ENCODE peak calls at places on chromosomes 4 and X, in ten cellular contexts. L is M059J; O is stimulated activated naive CD8-positive, alpha-beta T cell treated with anti-CD3 and anti-CD28 coated beads, Interleukin-15, Interleukin-2, amounts not matched to agents 100 U/mL and 50 U/mL, for 24 hours; F is right cardiac atrium; Q is heart left ventricle; X is GM13977; M is fibroblast of lung; C is nucleus accumbens; K is activated CD4-positive, alpha-beta T cell treated with anti-CD3 and anti-CD28 coated beads for 1 hour; T is NCI-H345. Z is an unnamed sample.

GRCh38 chr4:118772149-118773081 is 63.5 kb downstream of the SEC24D start:
- DNase-seq in L (peak; percentile 34), O (no peak), F (no peak), Q (no peak), X (peak; percentile 33), M (peak; percentile 48), C (no peak), K (no peak), T (peak; percentile 43), Z (no peak)

GRCh38 chr4:112173593-112174559 is 28.6 kb downstream of the FAM241A start:
- DNase-seq in L (peak; percentile 24), O (no peak), F (no peak), Q (peak; percentile 43), X (no peak), M (no peak), C (no peak), K (no peak), T (no peak), Z (no peak)

GRCh38 chr4:11183358-11183745 is 245.3 kb downstream of the HS3ST1 start:
- DNase-seq in L (no peak), O (no peak), F (no peak), Q (no peak), X (no peak), M (peak; percentile 32), C (no peak), K (no peak), T (no peak), Z (no peak)

GRCh38 chr4:4323705-4324534 is 33.9 kb downstream of the ZBTB49 start:
- DNase-seq in L (no peak), O (no peak), F (no peak), Q (no peak), X (no peak), M (peak; percentile 12), C (no peak), K (no peak), T (no peak), Z (no peak)

GRCh38 chrX:133435544-133436124 is 20.3 kb upstream of the GPC4 start:
- DNase-seq in L (no peak), O (no peak), F (no peak), Q (no peak), X (no peak), M (no peak), C (no peak), K (no peak), T (no peak), Z (no peak)

GRCh38 chrX:44382871-44383270 is 39.4 kb upstream of the EFHC2 start:
- DNase-seq in L (no peak), O (no peak), F (no peak), Q (no peak), X (no peak), M (peak; percentile 10), C (no peak), K (no peak), T (no peak), Z (no peak)

GRCh38 chr4:8351931-8352367 is 82.4 kb downstream of the HTRA3 start:
- DNase-seq in L (no peak), O (no peak), F (no peak), Q (no peak), X (no peak), M (peak; percentile 43), C (no peak), K (no peak), T (no peak), Z (no peak)

GRCh38 chr4:1578301-1578781 is 105.8 kb downstream of the FAM53A start:
- DNase-seq in L (no peak), O (no peak), F (peak; percentile 44), Q (peak; percentile 33), X (no peak), M (no peak), C (no peak), K (no peak), T (no peak), Z (peak; percentile 31)

GRCh38 chr4:95548738-95549245 is at the start of gene UNC5C:
- DNase-seq in L (peak; percentile 65), O (no peak), F (peak; percentile 88), Q (peak; percentile 83), X (no peak), M (peak; percentile 84), C (peak; percentile 77), K (no peak), T (peak; percentile 19), Z (peak; percentile 82)

GRCh38 chr4:53693909-53694308 is 102.6 kb upstream of the LNX1 start:
- DNase-seq in L (no peak), O (no peak), F (no peak), Q (no peak), X (no peak), M (no peak), C (no peak), K (no peak), T (peak; percentile 12), Z (no peak)

GRCh38 chrX:102345916-102346315 is 93.9 kb downstream of the NXF2B start:
- DNase-seq in L (peak; percentile 40), O (peak; percentile 68), F (peak; percentile 44), Q (peak; percentile 31), X (peak; percentile 31), M (peak; percentile 11), C (no peak), K (peak; percentile 30), T (no peak), Z (peak; percentile 61)

GRCh38 chr4:73051625-73052024 is 17.9 kb downstream of the COX18 start:
- DNase-seq in L (no peak), O (no peak), F (no peak), Q (no peak), X (no peak), M (no peak), C (no peak), K (no peak), T (no peak), Z (no peak)

GRCh38 chr4:151629097-151629783 is 131.6 kb downstream of the GATB start:
- DNase-seq in L (no peak), O (no peak), F (no peak), Q (no peak), X (no peak), M (no peak), C (no peak), K (no peak), T (no peak), Z (no peak)

GRCh38 chr4:15656038-15656470 is 897 bp upstream of the FBXL5 start:
- DNase-seq in L (peak; percentile 64), O (no peak), F (peak; percentile 37), Q (no peak), X (no peak), M (peak; percentile 30), C (no peak), K (no peak), T (peak; percentile 49), Z (peak; percentile 28)

GRCh38 chrX:15790766-15791380 is 589 bp downstream of the ZRSR2 start:
- DNase-seq in L (peak; percentile 16), O (no peak), F (no peak), Q (no peak), X (peak; percentile 29), M (peak; percentile 10), C (no peak), K (no peak), T (no peak), Z (no peak)

GRCh38 chr4:75158451-75158850 is 225.5 kb downstream of the PARM1 start:
- DNase-seq in L (no peak), O (no peak), F (no peak), Q (no peak), X (no peak), M (no peak), C (no peak), K (no peak), T (no peak), Z (no peak)

GRCh38 chr4:109914356-109914755 is 1.7 kb downstream of the EGF start:
- DNase-seq in L (no peak), O (no peak), F (no peak), Q (no peak), X (no peak), M (no peak), C (no peak), K (no peak), T (no peak), Z (no peak)

GRCh38 chr4:185796176-185796575 is 15.8 kb downstream of the SORBS2 start:
- DNase-seq in L (no peak), O (no peak), F (no peak), Q (no peak), X (no peak), M (peak; percentile 45), C (no peak), K (no peak), T (no peak), Z (no peak)

GRCh38 chrX:53086464-53086863 is 4.3 kb downstream of the TSPYL2 start:
- DNase-seq in L (no peak), O (no peak), F (peak; percentile 58), Q (peak; percentile 74), X (no peak), M (no peak), C (no peak), K (no peak), T (no peak), Z (peak; percentile 54)

GRCh38 chr4:134313591-134313990 is 112.0 kb upstream of the PABPC4L start:
- DNase-seq in L (peak; percentile 35), O (no peak), F (no peak), Q (no peak), X (no peak), M (peak; percentile 60), C (no peak), K (no peak), T (no peak), Z (no peak)

GRCh38 chr4:37767546-37767945 is 58.9 kb upstream of the PGM2 start:
- DNase-seq in L (peak; percentile 56), O (no peak), F (peak; percentile 61), Q (peak; percentile 57), X (no peak), M (peak; percentile 68), C (no peak), K (no peak), T (peak; percentile 93), Z (peak; percentile 63)

GRCh38 chr4:100576570-100576969 is 58.7 kb upstream of the EMCN start:
- DNase-seq in L (no peak), O (no peak), F (no peak), Q (no peak), X (no peak), M (no peak), C (no peak), K (no peak), T (no peak), Z (no peak)

GRCh38 chr4:17469931-17470674 is 41.8 kb downstream of the QDPR start:
- DNase-seq in L (peak; percentile 78), O (no peak), F (no peak), Q (no peak), X (no peak), M (peak; percentile 26), C (no peak), K (no peak), T (no peak), Z (no peak)

GRCh38 chr4:68337522-68337921 is 12.4 kb downstream of the YTHDC1 start:
- DNase-seq in L (no peak), O (no peak), F (no peak), Q (no peak), X (no peak), M (no peak), C (no peak), K (no peak), T (no peak), Z (no peak)

GRCh38 chrX:16516473-16516872 is 133.5 kb upstream of the S100G start:
- DNase-seq in L (no peak), O (no peak), F (no peak), Q (no peak), X (no peak), M (no peak), C (no peak), K (no peak), T (no peak), Z (no peak)

GRCh38 chr4:40511017-40511614 is 118.5 kb downstream of the RBM47 start:
- DNase-seq in L (no peak), O (no peak), F (no peak), Q (no peak), X (no peak), M (no peak), C (no peak), K (no peak), T (no peak), Z (no peak)

GRCh38 chr4:119041951-119042560 is 93.6 kb upstream of the MYOZ2 start:
- DNase-seq in L (peak; percentile 66), O (peak; percentile 43), F (peak; percentile 34), Q (peak; percentile 45), X (peak; percentile 67), M (peak; percentile 66), C (no peak), K (no peak), T (peak; percentile 58), Z (peak; percentile 34)

Z was measured in left cardiac atrium.